ENCODE peak calls at places on chromosomes 2 and 18, in nine cellular contexts. One of them, this sample, is unnamed.

GRCh38 chr2:121196132-121196848 is 88.7 kb downstream of the TFCP2L1 start:
- DNase-seq in AG20443: no peak
- DNase-seq in amniotic epithelial cell: no peak
- DNase-seq in NCI-H1694: no peak
- DNase-seq in CD4-positive, alpha-beta T cell: no peak
- DNase-seq in SK-N-DZ: no peak
- DNase-seq in HTR-8/SVneo: no peak
- DNase-seq in left cardiac atrium: no peak
- DNase-seq in activated T-cell treated with anti-CD3 and anti-CD28 coated beads for 24 hours: no peak
- DNase-seq in this sample: peak; percentile 76

GRCh38 chr2:190267302-190267701 is 52.3 kb downstream of the HIBCH start:
- DNase-seq in AG20443: peak; percentile 18
- DNase-seq in amniotic epithelial cell: peak; percentile 90
- DNase-seq in NCI-H1694: no peak
- DNase-seq in CD4-positive, alpha-beta T cell: no peak
- DNase-seq in SK-N-DZ: no peak
- DNase-seq in HTR-8/SVneo: peak; percentile 18
- DNase-seq in left cardiac atrium: no peak
- DNase-seq in activated T-cell treated with anti-CD3 and anti-CD28 coated beads for 24 hours: no peak
- DNase-seq in this sample: peak; percentile 26

GRCh38 chr2:124894199-124894598 is 869.1 kb downstream of the CNTNAP5 start:
- DNase-seq in AG20443: no peak
- DNase-seq in amniotic epithelial cell: peak; percentile 58
- DNase-seq in NCI-H1694: no peak
- DNase-seq in CD4-positive, alpha-beta T cell: no peak
- DNase-seq in SK-N-DZ: no peak
- DNase-seq in HTR-8/SVneo: no peak
- DNase-seq in left cardiac atrium: no peak
- DNase-seq in activated T-cell treated with anti-CD3 and anti-CD28 coated beads for 24 hours: no peak
- DNase-seq in this sample: no peak

GRCh38 chr18:59861963-59862819 is 37.6 kb upstream of the PMAIP1 start:
- DNase-seq in AG20443: no peak
- DNase-seq in amniotic epithelial cell: no peak
- DNase-seq in NCI-H1694: no peak
- DNase-seq in CD4-positive, alpha-beta T cell: no peak
- DNase-seq in SK-N-DZ: no peak
- DNase-seq in HTR-8/SVneo: no peak
- DNase-seq in left cardiac atrium: no peak
- DNase-seq in activated T-cell treated with anti-CD3 and anti-CD28 coated beads for 24 hours: no peak
- DNase-seq in this sample: no peak

GRCh38 chr18:50454379-50455005 is 79.6 kb downstream of the SKA1 start:
- DNase-seq in AG20443: no peak
- DNase-seq in amniotic epithelial cell: peak; percentile 3
- DNase-seq in NCI-H1694: no peak
- DNase-seq in CD4-positive, alpha-beta T cell: no peak
- DNase-seq in SK-N-DZ: peak; percentile 15
- DNase-seq in HTR-8/SVneo: no peak
- DNase-seq in left cardiac atrium: no peak
- DNase-seq in activated T-cell treated with anti-CD3 and anti-CD28 coated beads for 24 hours: no peak
- DNase-seq in this sample: peak; percentile 66

GRCh38 chr2:31267437-31268120 is 33.6 kb downstream of the EHD3 start:
- DNase-seq in AG20443: no peak
- DNase-seq in amniotic epithelial cell: no peak
- DNase-seq in NCI-H1694: no peak
- DNase-seq in CD4-positive, alpha-beta T cell: no peak
- DNase-seq in SK-N-DZ: no peak
- DNase-seq in HTR-8/SVneo: no peak
- DNase-seq in left cardiac atrium: no peak
- DNase-seq in activated T-cell treated with anti-CD3 and anti-CD28 coated beads for 24 hours: no peak
- DNase-seq in this sample: no peak

GRCh38 chr2:85011098-85011497 is 40.1 kb downstream of the KCMF1 start:
- DNase-seq in AG20443: no peak
- DNase-seq in amniotic epithelial cell: no peak
- DNase-seq in NCI-H1694: no peak
- DNase-seq in CD4-positive, alpha-beta T cell: no peak
- DNase-seq in SK-N-DZ: no peak
- DNase-seq in HTR-8/SVneo: no peak
- DNase-seq in left cardiac atrium: no peak
- DNase-seq in activated T-cell treated with anti-CD3 and anti-CD28 coated beads for 24 hours: no peak
- DNase-seq in this sample: no peak

GRCh38 chr2:115119086-115119485 is 676.6 kb downstream of the DPP10 start:
- DNase-seq in AG20443: no peak
- DNase-seq in amniotic epithelial cell: no peak
- DNase-seq in NCI-H1694: no peak
- DNase-seq in CD4-positive, alpha-beta T cell: no peak
- DNase-seq in SK-N-DZ: no peak
- DNase-seq in HTR-8/SVneo: no peak
- DNase-seq in left cardiac atrium: no peak
- DNase-seq in activated T-cell treated with anti-CD3 and anti-CD28 coated beads for 24 hours: no peak
- DNase-seq in this sample: no peak

GRCh38 chr2:32743480-32744236 is 115.8 kb downstream of the TTC27 start:
- DNase-seq in AG20443: no peak
- DNase-seq in amniotic epithelial cell: no peak
- DNase-seq in NCI-H1694: no peak
- DNase-seq in CD4-positive, alpha-beta T cell: no peak
- DNase-seq in SK-N-DZ: no peak
- DNase-seq in HTR-8/SVneo: no peak
- DNase-seq in left cardiac atrium: no peak
- DNase-seq in activated T-cell treated with anti-CD3 and anti-CD28 coated beads for 24 hours: no peak
- DNase-seq in this sample: peak; percentile 14

GRCh38 chr2:20431772-20432171 is 15.1 kb upstream of the RHOB start:
- DNase-seq in AG20443: no peak
- DNase-seq in amniotic epithelial cell: no peak
- DNase-seq in NCI-H1694: no peak
- DNase-seq in CD4-positive, alpha-beta T cell: no peak
- DNase-seq in SK-N-DZ: no peak
- DNase-seq in HTR-8/SVneo: no peak
- DNase-seq in left cardiac atrium: no peak
- DNase-seq in activated T-cell treated with anti-CD3 and anti-CD28 coated beads for 24 hours: no peak
- DNase-seq in this sample: no peak

GRCh38 chr2:18498531-18498930 is 61.9 kb downstream of the RDH14 start:
- DNase-seq in AG20443: no peak
- DNase-seq in amniotic epithelial cell: peak; percentile 47
- DNase-seq in NCI-H1694: no peak
- DNase-seq in CD4-positive, alpha-beta T cell: no peak
- DNase-seq in SK-N-DZ: no peak
- DNase-seq in HTR-8/SVneo: no peak
- DNase-seq in left cardiac atrium: no peak
- DNase-seq in activated T-cell treated with anti-CD3 and anti-CD28 coated beads for 24 hours: no peak
- DNase-seq in this sample: no peak

GRCh38 chr2:236988690-236989639 is 96.7 kb upstream of the COPS8 start:
- DNase-seq in AG20443: peak; percentile 35
- DNase-seq in amniotic epithelial cell: no peak
- DNase-seq in NCI-H1694: no peak
- DNase-seq in CD4-positive, alpha-beta T cell: no peak
- DNase-seq in SK-N-DZ: peak; percentile 54
- DNase-seq in HTR-8/SVneo: no peak
- DNase-seq in left cardiac atrium: peak; percentile 54
- DNase-seq in activated T-cell treated with anti-CD3 and anti-CD28 coated beads for 24 hours: no peak
- DNase-seq in this sample: no peak

GRCh38 chr18:62898359-62898758 is 183.0 kb downstream of the PHLPP1 start:
- DNase-seq in AG20443: no peak
- DNase-seq in amniotic epithelial cell: no peak
- DNase-seq in NCI-H1694: no peak
- DNase-seq in CD4-positive, alpha-beta T cell: no peak
- DNase-seq in SK-N-DZ: no peak
- DNase-seq in HTR-8/SVneo: no peak
- DNase-seq in left cardiac atrium: no peak
- DNase-seq in activated T-cell treated with anti-CD3 and anti-CD28 coated beads for 24 hours: no peak
- DNase-seq in this sample: no peak

GRCh38 chr2:236092714-236093113 is 75.5 kb downstream of the GBX2 start:
- DNase-seq in AG20443: no peak
- DNase-seq in amniotic epithelial cell: no peak
- DNase-seq in NCI-H1694: no peak
- DNase-seq in CD4-positive, alpha-beta T cell: no peak
- DNase-seq in SK-N-DZ: no peak
- DNase-seq in HTR-8/SVneo: no peak
- DNase-seq in left cardiac atrium: no peak
- DNase-seq in activated T-cell treated with anti-CD3 and anti-CD28 coated beads for 24 hours: no peak
- DNase-seq in this sample: no peak

GRCh38 chr2:105134076-105134475 is 96.2 kb downstream of the MRPS9 start:
- DNase-seq in AG20443: no peak
- DNase-seq in amniotic epithelial cell: no peak
- DNase-seq in NCI-H1694: no peak
- DNase-seq in CD4-positive, alpha-beta T cell: no peak
- DNase-seq in SK-N-DZ: no peak
- DNase-seq in HTR-8/SVneo: no peak
- DNase-seq in left cardiac atrium: no peak
- DNase-seq in activated T-cell treated with anti-CD3 and anti-CD28 coated beads for 24 hours: no peak
- DNase-seq in this sample: peak; percentile 31

GRCh38 chr2:6309415-6310185 is 556.1 kb downstream of the CMPK2 start:
- DNase-seq in AG20443: no peak
- DNase-seq in amniotic epithelial cell: no peak
- DNase-seq in NCI-H1694: no peak
- DNase-seq in CD4-positive, alpha-beta T cell: no peak
- DNase-seq in SK-N-DZ: peak; percentile 92
- DNase-seq in HTR-8/SVneo: no peak
- DNase-seq in left cardiac atrium: no peak
- DNase-seq in activated T-cell treated with anti-CD3 and anti-CD28 coated beads for 24 hours: no peak
- DNase-seq in this sample: no peak

GRCh38 chr2:27966466-27966865 is 75.9 kb downstream of the BABAM2 start:
- DNase-seq in AG20443: peak; percentile 29
- DNase-seq in amniotic epithelial cell: peak; percentile 75
- DNase-seq in NCI-H1694: no peak
- DNase-seq in CD4-positive, alpha-beta T cell: no peak
- DNase-seq in SK-N-DZ: no peak
- DNase-seq in HTR-8/SVneo: no peak
- DNase-seq in left cardiac atrium: no peak
- DNase-seq in activated T-cell treated with anti-CD3 and anti-CD28 coated beads for 24 hours: no peak
- DNase-seq in this sample: peak; percentile 70

GRCh38 chr18:3665780-3666525 is 216.0 kb downstream of the TGIF1 start:
- DNase-seq in AG20443: peak; percentile 87
- DNase-seq in amniotic epithelial cell: peak; percentile 85
- DNase-seq in NCI-H1694: peak; percentile 76
- DNase-seq in CD4-positive, alpha-beta T cell: peak; percentile 70
- DNase-seq in SK-N-DZ: peak; percentile 82
- DNase-seq in HTR-8/SVneo: peak; percentile 80
- DNase-seq in left cardiac atrium: peak; percentile 74
- DNase-seq in activated T-cell treated with anti-CD3 and anti-CD28 coated beads for 24 hours: peak; percentile 69
- DNase-seq in this sample: peak; percentile 93

GRCh38 chr2:40251146-40251545 is 200.7 kb downstream of the SLC8A1 start:
- DNase-seq in AG20443: no peak
- DNase-seq in amniotic epithelial cell: no peak
- DNase-seq in NCI-H1694: no peak
- DNase-seq in CD4-positive, alpha-beta T cell: no peak
- DNase-seq in SK-N-DZ: no peak
- DNase-seq in HTR-8/SVneo: no peak
- DNase-seq in left cardiac atrium: no peak
- DNase-seq in activated T-cell treated with anti-CD3 and anti-CD28 coated beads for 24 hours: no peak
- DNase-seq in this sample: peak; percentile 52

GRCh38 chr2:98935111-98935770 is 784 bp downstream of the CRACDL start:
- DNase-seq in AG20443: no peak
- DNase-seq in amniotic epithelial cell: no peak
- DNase-seq in NCI-H1694: no peak
- DNase-seq in CD4-positive, alpha-beta T cell: no peak
- DNase-seq in SK-N-DZ: no peak
- DNase-seq in HTR-8/SVneo: no peak
- DNase-seq in left cardiac atrium: no peak
- DNase-seq in activated T-cell treated with anti-CD3 and anti-CD28 coated beads for 24 hours: no peak
- DNase-seq in this sample: no peak

GRCh38 chr18:45221363-45221762 is 393.9 kb upstream of the SLC14A2 start:
- DNase-seq in AG20443: peak; percentile 87
- DNase-seq in amniotic epithelial cell: peak; percentile 42
- DNase-seq in NCI-H1694: no peak
- DNase-seq in CD4-positive, alpha-beta T cell: no peak
- DNase-seq in SK-N-DZ: no peak
- DNase-seq in HTR-8/SVneo: no peak
- DNase-seq in left cardiac atrium: no peak
- DNase-seq in activated T-cell treated with anti-CD3 and anti-CD28 coated beads for 24 hours: no peak
- DNase-seq in this sample: peak; percentile 48

GRCh38 chr2:7594211-7594610 is 677.0 kb downstream of the RNF144A start:
- DNase-seq in AG20443: no peak
- DNase-seq in amniotic epithelial cell: no peak
- DNase-seq in NCI-H1694: peak; percentile 85
- DNase-seq in CD4-positive, alpha-beta T cell: no peak
- DNase-seq in SK-N-DZ: no peak
- DNase-seq in HTR-8/SVneo: no peak
- DNase-seq in left cardiac atrium: no peak
- DNase-seq in activated T-cell treated with anti-CD3 and anti-CD28 coated beads for 24 hours: no peak
- DNase-seq in this sample: no peak

GRCh38 chr2:31828891-31829290 is 181.9 kb downstream of the MEMO1 start:
- DNase-seq in AG20443: no peak
- DNase-seq in amniotic epithelial cell: peak; percentile 44
- DNase-seq in NCI-H1694: no peak
- DNase-seq in CD4-positive, alpha-beta T cell: no peak
- DNase-seq in SK-N-DZ: no peak
- DNase-seq in HTR-8/SVneo: no peak
- DNase-seq in left cardiac atrium: no peak
- DNase-seq in activated T-cell treated with anti-CD3 and anti-CD28 coated beads for 24 hours: no peak
- DNase-seq in this sample: peak; percentile 16

GRCh38 chr18:72233106-72233505 is 311.0 kb downstream of the CBLN2 start:
- DNase-seq in AG20443: no peak
- DNase-seq in amniotic epithelial cell: no peak
- DNase-seq in NCI-H1694: no peak
- DNase-seq in CD4-positive, alpha-beta T cell: no peak
- DNase-seq in SK-N-DZ: no peak
- DNase-seq in HTR-8/SVneo: no peak
- DNase-seq in left cardiac atrium: no peak
- DNase-seq in activated T-cell treated with anti-CD3 and anti-CD28 coated beads for 24 hours: no peak
- DNase-seq in this sample: no peak

GRCh38 chr2:181784556-181784955 is 104.2 kb upstream of the NEUROD1 start:
- DNase-seq in AG20443: peak; percentile 28
- DNase-seq in amniotic epithelial cell: peak; percentile 60
- DNase-seq in NCI-H1694: no peak
- DNase-seq in CD4-positive, alpha-beta T cell: no peak
- DNase-seq in SK-N-DZ: no peak
- DNase-seq in HTR-8/SVneo: peak; percentile 21
- DNase-seq in left cardiac atrium: no peak
- DNase-seq in activated T-cell treated with anti-CD3 and anti-CD28 coated beads for 24 hours: no peak
- DNase-seq in this sample: peak; percentile 48

GRCh38 chr2:209368924-209369323 is 54.9 kb upstream of the MAP2 start:
- DNase-seq in AG20443: peak; percentile 76
- DNase-seq in amniotic epithelial cell: peak; percentile 92
- DNase-seq in NCI-H1694: no peak
- DNase-seq in CD4-positive, alpha-beta T cell: no peak
- DNase-seq in SK-N-DZ: no peak
- DNase-seq in HTR-8/SVneo: peak; percentile 70
- DNase-seq in left cardiac atrium: peak; percentile 21
- DNase-seq in activated T-cell treated with anti-CD3 and anti-CD28 coated beads for 24 hours: no peak
- DNase-seq in this sample: peak; percentile 98

GRCh38 chr2:127648321-127648720 is 2.4 kb downstream of the GPR17 start:
- DNase-seq in AG20443: no peak
- DNase-seq in amniotic epithelial cell: no peak
- DNase-seq in NCI-H1694: no peak
- DNase-seq in CD4-positive, alpha-beta T cell: no peak
- DNase-seq in SK-N-DZ: no peak
- DNase-seq in HTR-8/SVneo: no peak
- DNase-seq in left cardiac atrium: no peak
- DNase-seq in activated T-cell treated with anti-CD3 and anti-CD28 coated beads for 24 hours: no peak
- DNase-seq in this sample: no peak

GRCh38 chr2:136378712-136379595 is 261.0 kb upstream of the CXCR4 start:
- DNase-seq in AG20443: peak; percentile 34
- DNase-seq in amniotic epithelial cell: peak; percentile 27
- DNase-seq in NCI-H1694: peak; percentile 79
- DNase-seq in CD4-positive, alpha-beta T cell: peak; percentile 79
- DNase-seq in SK-N-DZ: peak; percentile 74
- DNase-seq in HTR-8/SVneo: peak; percentile 34
- DNase-seq in left cardiac atrium: peak; percentile 45
- DNase-seq in activated T-cell treated with anti-CD3 and anti-CD28 coated beads for 24 hours: peak; percentile 65
- DNase-seq in this sample: peak; percentile 82

GRCh38 chr2:23213196-23213595 is 171.8 kb upstream of the KLHL29 start:
- DNase-seq in AG20443: no peak
- DNase-seq in amniotic epithelial cell: no peak
- DNase-seq in NCI-H1694: no peak
- DNase-seq in CD4-positive, alpha-beta T cell: no peak
- DNase-seq in SK-N-DZ: no peak
- DNase-seq in HTR-8/SVneo: peak; percentile 46
- DNase-seq in left cardiac atrium: no peak
- DNase-seq in activated T-cell treated with anti-CD3 and anti-CD28 coated beads for 24 hours: no peak
- DNase-seq in this sample: no peak

GRCh38 chr2:25478736-25479135 is 137.0 kb upstream of the DNMT3A start:
- DNase-seq in AG20443: no peak
- DNase-seq in amniotic epithelial cell: no peak
- DNase-seq in NCI-H1694: no peak
- DNase-seq in CD4-positive, alpha-beta T cell: no peak
- DNase-seq in SK-N-DZ: no peak
- DNase-seq in HTR-8/SVneo: no peak
- DNase-seq in left cardiac atrium: no peak
- DNase-seq in activated T-cell treated with anti-CD3 and anti-CD28 coated beads for 24 hours: no peak
- DNase-seq in this sample: no peak

GRCh38 chr2:141468746-141469145 is 662.1 kb downstream of the LRP1B start:
- DNase-seq in AG20443: no peak
- DNase-seq in amniotic epithelial cell: no peak
- DNase-seq in NCI-H1694: no peak
- DNase-seq in CD4-positive, alpha-beta T cell: no peak
- DNase-seq in SK-N-DZ: no peak
- DNase-seq in HTR-8/SVneo: no peak
- DNase-seq in left cardiac atrium: no peak
- DNase-seq in activated T-cell treated with anti-CD3 and anti-CD28 coated beads for 24 hours: no peak
- DNase-seq in this sample: peak; percentile 16

This sample was measured in astrocyte of the hippocampus.